ENCODE peak calls at places on chromosomes 11 and 22, in nine cellular contexts. E is CD4-positive, alpha-beta T cell; S is tibial nerve; G is glutamatergic neuron; T is cardiac fibroblast; O is heart right ventricle; N is fibroblast of pulmonary artery; A is coronary artery; B is AG09319. H is an unnamed sample.

GRCh38 chr11:115348404-115348803 is 155.8 kb downstream of the CADM1 start:
- DNase-seq in G (no peak), B (no peak), T (no peak), E (no peak), A (no peak), O (no peak), N (no peak), S (no peak), H (no peak)

GRCh38 chr11:96154802-96155520 is 188.0 kb downstream of the MAML2 start:
- DNase-seq in A (no peak), S (no peak), O (no peak), N (peak), T (peak), G (no peak), B (no peak), E (no peak), H (no peak)

GRCh38 chr11:114102993-114103896 is 43.7 kb downstream of the ZBTB16 start:
- DNase-seq in E (no peak), O (no peak), B (no peak), G (no peak), N (no peak), A (no peak), S (no peak), T (no peak), H (no peak)

GRCh38 chr11:14386895-14387480 is 28.0 kb upstream of the RRAS2 start:
- DNase-seq in A (no peak), B (peak), G (peak), E (no peak), O (no peak), T (peak), N (peak), S (no peak), H (peak)

GRCh38 chr22:45521178-45521577 is 18.5 kb downstream of the FBLN1 start:
- DNase-seq in E (no peak), G (no peak), N (no peak), S (no peak), A (no peak), O (no peak), B (no peak), T (no peak), H (no peak)

GRCh38 chr11:14702760-14703159 is 59.2 kb downstream of the PDE3B start:
- DNase-seq in O (no peak), A (no peak), G (no peak), S (no peak), B (no peak), T (no peak), N (no peak), E (no peak), H (no peak)

GRCh38 chr22:20422965-20423635 is 14.5 kb downstream of the SCARF2 start:
- DNase-seq in B (no peak), N (no peak), T (peak), G (no peak), S (no peak), A (no peak), O (peak), E (no peak), H (no peak)

GRCh38 chr11:125071408-125071807 is 8.3 kb downstream of the SLC37A2 start:
- DNase-seq in E (no peak), S (peak), O (no peak), G (no peak), T (no peak), A (no peak), B (no peak), N (no peak), H (no peak)

GRCh38 chr22:19890502-19891349 is 36.1 kb upstream of the GNB1L start:
- DNase-seq in B (no peak), E (no peak), T (no peak), G (no peak), S (no peak), O (no peak), N (no peak), A (no peak), H (no peak)

GRCh38 chr11:66251811-66252210 is 16.6 kb upstream of the RAB1B start:
- DNase-seq in O (no peak), S (no peak), G (no peak), N (no peak), A (no peak), B (no peak), T (no peak), E (no peak), H (no peak)

GRCh38 chr11:60914620-60915249 is 777 bp downstream of the TMEM109 start:
- DNase-seq in B (no peak), E (peak), A (no peak), T (peak), O (peak), S (no peak), G (no peak), N (peak), H (peak)

GRCh38 chr11:120125509-120125908 is 12.4 kb downstream of the TRIM29 start:
- DNase-seq in E (no peak), G (no peak), T (no peak), N (no peak), A (no peak), B (no peak), O (no peak), S (no peak), H (no peak)

GRCh38 chr11:102168483-102168882 is 58.2 kb downstream of the YAP1 start:
- DNase-seq in B (no peak), N (no peak), G (no peak), S (no peak), A (no peak), T (no peak), E (no peak), O (no peak), H (no peak)

GRCh38 chr11:62068730-62069129 is 55.1 kb upstream of the INCENP start:
- DNase-seq in T (no peak), E (no peak), B (no peak), O (no peak), G (no peak), S (no peak), N (no peak), A (no peak), H (no peak)

GRCh38 chr11:22597062-22597461 is 28.6 kb downstream of the FANCF start:
- DNase-seq in A (no peak), O (no peak), T (no peak), N (no peak), G (no peak), B (no peak), S (no peak), E (no peak), H (no peak)

GRCh38 chr11:134749040-134749586 is 337.1 kb upstream of the B3GAT1 start:
- DNase-seq in O (no peak), S (no peak), T (no peak), A (peak), N (no peak), B (no peak), E (no peak), G (no peak), H (no peak)

GRCh38 chr11:93740031-93740801 is 1.1 kb downstream of the TAF1D start:
- DNase-seq in G (no peak), S (no peak), A (no peak), O (no peak), T (peak), N (peak), E (peak), B (no peak), H (no peak)

GRCh38 chr22:28711820-28712777 is 29.5 kb downstream of the CHEK2 start:
- DNase-seq in G (no peak), A (no peak), N (peak), T (peak), E (no peak), B (peak), O (no peak), S (peak), H (no peak)

GRCh38 chr11:9708544-9708943 is 44.7 kb downstream of the SWAP70 start:
- DNase-seq in O (no peak), S (no peak), G (no peak), B (no peak), T (peak), A (no peak), N (peak), E (no peak), H (no peak)

GRCh38 chr11:11813288-11813962 is 28.3 kb upstream of the USP47 start:
- DNase-seq in O (no peak), B (peak), S (peak), A (peak), E (no peak), T (peak), G (no peak), N (peak), H (no peak)

GRCh38 chr11:76095891-76096290 is 110.4 kb downstream of the WNT11 start:
- DNase-seq in A (no peak), N (no peak), O (no peak), S (no peak), B (no peak), E (no peak), G (no peak), T (no peak), H (no peak)

DNA sequence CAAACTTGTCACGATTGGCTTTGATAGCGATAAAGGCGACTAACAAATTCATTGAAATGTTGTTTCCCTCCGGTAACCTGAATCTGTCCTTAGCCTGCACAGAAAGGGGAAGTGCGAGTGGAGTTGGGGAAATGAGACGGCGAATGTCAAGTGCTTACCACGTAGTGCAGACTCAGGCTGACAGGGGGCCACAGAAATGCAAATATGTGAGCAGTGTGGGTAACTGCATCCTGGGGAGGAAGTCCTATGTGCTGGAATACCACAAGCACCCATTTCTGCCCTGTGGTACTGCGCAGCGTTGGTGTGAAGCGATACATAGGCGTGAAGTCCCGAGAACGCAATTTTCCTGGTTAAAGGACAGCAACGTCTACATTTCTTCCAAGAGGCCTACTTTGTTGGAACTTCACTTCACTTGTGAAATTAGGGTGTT is 869 bp upstream of the EIF4ENIF1 start:
- DNase-seq in N (peak), G (peak), T (peak), A (no peak), E (peak), B (peak), O (peak), S (peak), H (peak)
- TF ChIP-seq CTCF in N (no peak), G (no peak), T (peak), A (no peak), E (no peak), B (peak), O (no peak), S (no peak), H (no peak)

DNA sequence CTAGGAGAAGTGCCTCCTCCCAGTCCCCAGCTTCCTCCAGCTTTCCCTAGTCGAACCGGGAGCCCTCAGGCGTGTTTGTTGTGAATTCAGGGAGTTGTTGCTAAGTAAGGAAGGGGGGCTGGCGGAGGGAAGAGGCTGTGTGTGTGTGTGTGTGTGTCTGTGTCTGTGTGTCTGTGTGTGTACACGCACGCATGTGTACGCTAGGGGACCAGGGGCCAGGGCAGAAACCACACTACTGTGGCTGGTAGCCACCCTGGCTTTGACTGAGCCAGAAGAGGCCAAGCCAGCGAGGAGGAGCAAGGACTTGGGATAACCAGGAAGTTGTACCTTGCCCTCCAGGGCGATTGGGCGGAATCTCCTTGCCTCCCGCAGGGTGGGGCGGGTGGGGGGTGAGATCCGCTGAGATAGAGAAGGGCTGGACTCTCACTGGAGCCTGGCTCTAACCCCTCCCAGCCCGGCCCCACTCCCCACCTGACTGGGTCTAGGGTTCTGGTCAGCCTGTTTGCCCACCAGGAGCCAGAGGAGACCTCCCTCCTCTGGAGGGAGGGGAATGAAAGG is 7.5 kb downstream of the BCL9L start:
- DNase-seq in G (no peak), N (peak), S (peak), B (peak), O (peak), A (peak), E (peak), T (peak), H (no peak)
- TF ChIP-seq CTCF in G (no peak), N (no peak), S (no peak), B (no peak), O (no peak), A (no peak), E (no peak), T (no peak), H (no peak)

DNA sequence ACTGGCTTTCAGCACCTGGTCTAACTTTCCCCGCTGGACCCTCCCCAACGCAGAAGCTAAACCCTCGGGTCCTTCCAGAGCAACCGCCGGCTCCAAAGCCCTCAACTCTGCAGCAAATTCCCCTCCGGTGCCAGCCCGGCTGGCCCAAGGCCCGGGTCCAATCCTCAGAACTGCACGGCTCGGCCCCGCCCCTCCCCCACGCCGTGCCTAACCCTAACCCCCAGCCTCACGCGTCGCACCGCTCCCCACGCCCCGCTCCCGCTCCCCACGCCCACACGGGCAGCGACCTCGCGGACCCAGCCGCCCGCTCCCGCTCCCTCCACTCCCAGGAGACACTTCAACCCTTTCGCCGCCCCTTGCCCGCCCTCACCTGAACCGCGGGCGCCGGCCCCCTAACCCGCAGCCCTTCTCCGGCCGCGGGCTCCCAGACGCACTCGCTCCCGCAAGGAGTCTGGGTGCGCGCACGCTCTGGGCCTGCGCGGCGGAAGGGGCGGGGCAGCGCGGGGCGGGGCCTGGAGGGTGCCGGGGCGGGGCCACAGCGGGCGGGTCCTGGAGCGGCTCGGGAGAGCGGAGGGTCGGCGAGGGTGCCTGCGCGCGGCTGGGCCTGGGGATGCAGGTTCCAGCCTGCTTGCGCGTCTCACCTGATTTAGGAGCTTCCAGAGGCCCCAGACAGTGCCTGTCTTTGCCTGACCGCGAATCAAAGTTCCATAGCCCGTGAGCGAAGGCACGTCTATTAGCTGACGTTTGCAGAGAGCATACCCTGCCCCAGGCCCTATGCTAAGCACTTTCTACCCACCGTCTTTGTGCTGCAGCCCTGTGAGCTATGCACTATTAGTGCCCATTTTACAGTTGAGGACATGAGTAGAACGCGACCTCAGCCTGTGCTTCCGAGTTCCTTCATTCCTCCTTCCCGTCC is at the start of gene NFRKB:
- DNase-seq in G (peak), T (peak), E (peak), S (peak), A (peak), O (peak), B (peak), N (peak), H (peak)
- TF ChIP-seq CTCF in G (no peak), T (no peak), E (no peak), S (no peak), A (no peak), O (no peak), B (no peak), N (no peak), H (no peak)

GRCh38 chr22:25567305-25567704 is 2.8 kb downstream of the GRK3 start:
- DNase-seq in E (no peak), G (no peak), S (no peak), T (no peak), N (no peak), A (no peak), O (no peak), B (no peak), H (no peak)

GRCh38 chr22:25566812-25567211 is 2.3 kb downstream of the GRK3 start:
- DNase-seq in T (no peak), N (no peak), O (no peak), G (no peak), S (no peak), E (no peak), B (no peak), A (no peak), H (no peak)

GRCh38 chr22:25572708-25573161 is 8.3 kb downstream of the GRK3 start:
- DNase-seq in B (no peak), T (no peak), A (no peak), N (no peak), E (no peak), S (no peak), G (no peak), O (no peak), H (no peak)

GRCh38 chr22:25573822-25574221 is 9.3 kb downstream of the GRK3 start:
- DNase-seq in O (no peak), T (no peak), B (no peak), S (no peak), E (no peak), N (no peak), G (no peak), A (no peak), H (no peak)

GRCh38 chr22:25569983-25570382 is 5.5 kb downstream of the GRK3 start:
- DNase-seq in N (no peak), S (no peak), O (no peak), A (no peak), B (no peak), T (no peak), G (no peak), E (no peak), H (no peak)
- TF ChIP-seq CTCF in N (no peak), S (no peak), O (no peak), A (no peak), B (no peak), T (no peak), G (no peak), E (no peak), H (no peak)

DNA sequence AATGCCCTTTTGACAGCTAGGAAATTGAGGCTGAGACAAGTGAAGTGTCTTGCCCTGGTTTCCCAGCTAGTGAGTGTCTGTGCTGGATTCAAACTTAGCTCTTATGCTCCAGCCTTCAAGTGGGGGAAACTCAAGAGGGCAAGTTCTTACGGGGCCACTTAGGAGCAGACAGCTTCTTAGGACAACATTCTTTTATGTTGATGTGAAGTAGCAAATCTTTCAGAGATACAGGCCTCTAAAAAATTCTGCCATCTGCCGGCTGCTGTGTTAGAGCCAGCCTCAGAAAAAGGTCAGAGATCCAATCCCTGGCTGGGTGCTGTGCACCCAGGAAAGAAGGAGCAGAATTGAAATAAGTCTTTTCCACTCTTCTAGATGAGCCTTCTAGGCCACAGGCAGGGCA is 26.6 kb downstream of the TIMP3 start:
- DNase-seq in B (no peak), A (no peak), S (no peak), N (no peak), O (no peak), E (no peak), T (no peak), G (no peak), H (no peak)
- TF ChIP-seq CTCF in B (peak), A (no peak), S (peak), N (peak), O (no peak), E (no peak), T (peak), G (no peak), H (no peak)

DNA sequence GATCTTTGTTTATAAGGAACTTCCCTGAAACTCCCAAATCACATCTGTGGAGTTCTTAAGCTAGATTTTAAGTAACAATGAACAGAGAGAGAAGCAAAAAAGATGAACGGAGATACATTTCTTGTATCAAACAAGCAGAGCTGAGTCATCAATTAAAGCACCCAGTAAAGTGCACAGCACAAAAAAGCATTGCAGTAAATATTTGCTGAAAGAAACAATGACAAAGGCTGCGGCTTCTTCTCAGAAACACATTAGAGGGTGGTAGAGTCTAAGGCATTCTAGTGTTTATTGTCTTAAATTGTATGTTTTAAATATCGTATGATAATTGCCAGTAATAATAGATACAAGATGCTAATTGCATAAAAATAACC is 941.6 kb upstream of the CHORDC1 start:
- DNase-seq in N (peak), B (no peak), O (no peak), G (no peak), E (no peak), T (no peak), S (no peak), A (no peak), H (no peak)
- TF ChIP-seq CTCF in N (no peak), B (no peak), O (no peak), G (no peak), E (no peak), T (no peak), S (no peak), A (no peak), H (no peak)

GRCh38 chr11:69241075-69241740 is 52.7 kb upstream of the MYEOV start:
- DNase-seq in B (no peak), S (no peak), T (no peak), E (no peak), G (no peak), A (no peak), O (no peak), N (no peak), H (no peak)
- TF ChIP-seq CTCF in B (no peak), S (no peak), T (no peak), E (no peak), G (no peak), A (no peak), O (no peak), N (no peak), H (no peak)

H was measured in neural crest cell.